ENCODE peak calls at places on chromosomes 11 and 22, in six cellular contexts. C, D, G, P, K and S are unnamed samples. For H3K4me1, the result is how much of the 10 kb centered on the place peaks cover.

GRCh38 chr22:17706451-17706900 is 67.8 kb downstream of the BID start:
- DNase-seq in C (peak), D (peak), G (no peak), P (peak), K (peak), S (peak)

GRCh38 chr11:68020575-68020974 is 9.9 kb upstream of the NDUFS8 start:
- DNase-seq in C (peak), D (no peak), G (no peak), P (peak), K (no peak), S (no peak)

GRCh38 chr11:115751244-115751643 is 247.0 kb upstream of the CADM1 start:
- DNase-seq in C (no peak), D (no peak), G (no peak), P (no peak), K (no peak), S (no peak)

GRCh38 chr11:73578786-73579185 is 19.1 kb downstream of the FAM168A start:
- DNase-seq in C (no peak), D (peak), G (no peak), P (no peak), K (no peak), S (no peak)

GRCh38 chr11:2387266-2387982 is 10.3 kb downstream of the CD81 start:
- DNase-seq in C (no peak), D (no peak), G (no peak), P (peak), K (no peak), S (no peak)

GRCh38 chr11:133530501-133530835 is 1.8 kb downstream of the OPCML start:
- DNase-seq in C (no peak), D (no peak), G (no peak), P (no peak), K (no peak), S (no peak)

GRCh38 chr22:38735465-38736256 is 20.1 kb downstream of the SUN2 start:
- DNase-seq in C (no peak), D (no peak), G (peak), P (no peak), K (no peak), S (no peak)

GRCh38 chr11:102564110-102564509 is 33.6 kb upstream of the MMP7 start:
- DNase-seq in C (no peak), D (peak), G (no peak), P (peak), K (no peak), S (no peak)

GRCh38 chr22:49203091-49203862 is 624.4 kb downstream of the BRD1 start:
- DNase-seq in C (no peak), D (no peak), G (no peak), P (no peak), K (no peak), S (no peak)

GRCh38 chr22:34971456-34971855 is 94.5 kb upstream of the ISX start:
- DNase-seq in C (no peak), D (no peak), G (no peak), P (no peak), K (no peak), S (no peak)

GRCh38 chr11:41116970-41117369 is 342.5 kb downstream of the LRRC4C start:
- DNase-seq in C (no peak), D (no peak), G (no peak), P (no peak), K (no peak), S (no peak)

GRCh38 chr11:6586434-6587359 is 16.7 kb downstream of the RRP8 start:
- DNase-seq in C (peak), D (no peak), G (no peak), P (no peak), K (peak), S (no peak)

GRCh38 chr22:25736378-25737011 is 5.5 kb upstream of the MYO18B start:
- DNase-seq in C (no peak), D (no peak), G (no peak), P (no peak), K (no peak), S (no peak)

GRCh38 chr22:33526434-33527107 is 393.7 kb downstream of the LARGE1 start:
- DNase-seq in C (no peak), D (no peak), G (no peak), P (no peak), K (no peak), S (no peak)

GRCh38 chr11:124867700-124868099 is 2.5 kb downstream of the ROBO3 start:
- DNase-seq in C (peak), D (no peak), G (no peak), P (peak), K (no peak), S (peak)

GRCh38 chr11:57335343-57336110 is at the start of gene SSRP1:
- DNase-seq in C (peak), D (peak), G (peak), P (peak), K (peak), S (peak)

GRCh38 chr11:91199866-91200265 is 977.0 kb upstream of the CHORDC1 start:
- DNase-seq in C (no peak), D (no peak), G (no peak), P (no peak), K (no peak), S (peak)

GRCh38 chr11:100581318-100581717 is 105.8 kb upstream of the ARHGAP42 start:
- DNase-seq in C (no peak), D (no peak), G (no peak), P (no peak), K (no peak), S (no peak)

GRCh38 chr11:12642040-12642439 is 32.2 kb upstream of the TEAD1 start:
- DNase-seq in C (no peak), D (no peak), G (no peak), P (peak), K (no peak), S (no peak)

GRCh38 chr11:61834278-61835004 is 6.3 kb downstream of the FADS2 start:
- DNase-seq in C (no peak), D (no peak), G (no peak), P (peak), K (peak), S (peak)

GRCh38 chr22:37604875-37605274 is 3.8 kb upstream of the GGA1 start:
- DNase-seq in C (no peak), D (peak), G (no peak), P (no peak), K (peak), S (no peak)

GRCh38 chr11:21933095-21933494 is 259.8 kb upstream of the ANO5 start:
- DNase-seq in C (no peak), D (no peak), G (no peak), P (no peak), K (no peak), S (no peak)

GRCh38 chr22:31876156-31877035 is 67.9 kb upstream of the YWHAH start:
- DNase-seq in C (no peak), D (no peak), G (no peak), P (no peak), K (no peak), S (peak)

GRCh38 chr22:31870890-31871289 is 73.4 kb upstream of the YWHAH start:
- DNase-seq in C (no peak), D (no peak), G (no peak), P (peak), K (no peak), S (no peak)

GRCh38 chr22:31874821-31875220 is 69.5 kb upstream of the YWHAH start:
- DNase-seq in C (no peak), D (no peak), G (no peak), P (no peak), K (no peak), S (no peak)

GRCh38 chr22:31871475-31871874 is 72.9 kb upstream of the YWHAH start:
- DNase-seq in C (no peak), D (no peak), G (no peak), P (no peak), K (no peak), S (no peak)

DNA sequence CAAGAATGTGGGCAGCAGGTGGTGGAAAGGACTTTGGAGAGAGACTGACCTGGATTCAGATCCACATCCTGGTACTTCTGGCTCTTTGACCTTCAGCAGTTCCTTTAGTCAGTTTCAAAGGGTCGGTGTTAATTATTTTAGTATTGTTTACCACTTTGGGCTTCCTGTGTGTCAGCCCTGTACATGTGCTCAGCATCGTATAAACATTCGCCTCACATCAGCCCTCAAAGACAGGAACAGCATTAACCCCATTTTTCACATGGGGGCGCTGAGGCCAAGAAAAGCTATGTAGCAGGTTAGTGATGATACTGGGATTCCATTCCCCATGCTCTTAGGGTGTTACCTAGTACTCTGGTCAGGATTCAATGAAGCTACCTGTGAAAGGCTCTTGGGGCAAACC is 72.1 kb upstream of the YWHAH start:
- DNase-seq in C (peak), D (no peak), G (no peak), P (no peak), K (no peak), S (no peak)
- TF ChIP-seq CTCF in C (peak), D (peak), G (no peak), P (no peak), K (no peak), S (peak)

GRCh38 chr22:19959043-19959586 is 17.5 kb upstream of the TXNRD2 start:
- DNase-seq in C (peak), D (no peak), G (peak), P (peak), K (peak), S (peak)
- H3K4me1 ChIP-seq in C (under half), D (under half), G (under half), P (under half), K (under half), S (under half)

GRCh38 chr11:77044886-77045285 is 10.7 kb downstream of the B3GNT6 start:
- DNase-seq in C (no peak), D (no peak), G (no peak), P (no peak), K (no peak), S (no peak)

GRCh38 chr11:77046060-77046501 is 11.9 kb downstream of the B3GNT6 start:
- DNase-seq in C (peak), D (no peak), G (peak), P (no peak), K (peak), S (peak)

GRCh38 chr11:77049081-77049480 is 14.9 kb downstream of the B3GNT6 start:
- DNase-seq in C (no peak), D (no peak), G (no peak), P (no peak), K (peak), S (no peak)

GRCh38 chr11:77044356-77044755 is 10.2 kb downstream of the B3GNT6 start:
- DNase-seq in C (no peak), D (no peak), G (no peak), P (no peak), K (no peak), S (no peak)

DNA sequence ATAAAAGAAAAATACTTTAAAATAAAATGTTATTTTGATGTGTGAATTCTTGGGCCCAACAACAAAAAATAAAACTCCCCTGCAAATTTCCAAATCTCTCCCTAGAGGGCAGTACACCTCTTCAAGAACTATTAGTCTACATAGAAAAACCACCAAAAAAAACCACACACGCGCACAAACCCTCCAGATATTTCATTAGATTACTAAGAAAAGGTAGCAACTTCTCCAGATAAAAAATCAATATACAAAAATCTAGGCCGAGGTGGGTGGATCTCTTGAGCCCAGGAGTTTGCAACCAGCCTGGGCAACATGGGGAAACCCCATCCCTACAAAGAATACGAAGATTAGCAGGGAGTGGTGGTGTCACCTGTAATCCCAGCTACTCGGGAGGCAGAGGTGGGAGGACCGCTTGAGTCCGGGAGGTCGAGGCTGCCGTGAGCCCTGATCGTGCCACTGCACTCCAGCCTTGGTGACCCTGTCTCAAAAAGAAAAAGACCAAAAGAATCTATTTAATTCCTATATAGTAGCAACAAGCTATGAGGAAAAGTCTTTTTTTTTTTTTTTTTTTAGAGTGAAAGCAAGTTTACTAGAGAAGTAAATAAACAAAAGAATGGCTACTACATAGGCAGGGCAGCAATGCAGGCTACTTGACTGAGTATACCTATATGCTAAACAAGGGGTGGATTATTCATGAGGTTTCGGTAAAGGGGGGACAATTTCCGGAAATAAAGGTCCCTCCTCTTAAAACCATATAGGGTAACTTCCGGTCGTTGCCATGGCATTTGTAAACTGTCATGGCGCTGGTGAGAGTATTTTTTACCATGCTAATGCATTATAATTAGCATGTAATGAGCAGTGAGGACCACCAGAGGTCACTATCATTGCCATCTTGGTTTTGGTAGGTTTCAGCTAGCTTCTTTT is 13.1 kb downstream of the B3GNT6 start:
- DNase-seq in C (peak), D (peak), G (peak), P (peak), K (peak), S (peak)
- H3K4me3 ChIP-seq in C (peak), D (peak), G (peak), P (peak), K (peak), S (peak)

GRCh38 chr22:50699754-50700386 is 27.2 kb downstream of the SHANK3 start:
- DNase-seq in C (peak), D (no peak), G (peak), P (no peak), K (no peak), S (no peak)
- TF ChIP-seq CTCF in C (peak), D (no peak), G (no peak), P (no peak), K (no peak), S (peak)

GRCh38 chr11:65919151-65920034 is at the start of gene DRAP1:
- DNase-seq in C (peak), D (peak), G (peak), P (peak), K (peak), S (peak)
- H3K4me1 ChIP-seq in C (under half), D (under half), G (under half), P (under half), K (under half), S (under half)

GRCh38 chr11:93952082-93952780 is 68.9 kb upstream of the HEPHL1 start:
- DNase-seq in C (no peak), D (no peak), G (no peak), P (no peak), K (no peak), S (no peak)

GRCh38 chr11:93959663-93960062 is 61.5 kb upstream of the HEPHL1 start:
- DNase-seq in C (no peak), D (no peak), G (no peak), P (no peak), K (no peak), S (no peak)

GRCh38 chr11:93963072-93963471 is 58.1 kb upstream of the HEPHL1 start:
- DNase-seq in C (no peak), D (peak), G (no peak), P (no peak), K (no peak), S (no peak)

GRCh38 chr11:93958991-93959390 is 62.2 kb upstream of the HEPHL1 start:
- DNase-seq in C (no peak), D (no peak), G (no peak), P (no peak), K (no peak), S (no peak)

GRCh38 chr11:93957553-93957952 is 63.6 kb upstream of the HEPHL1 start:
- DNase-seq in C (no peak), D (no peak), G (no peak), P (no peak), K (no peak), S (no peak)
- H3K4me3 ChIP-seq in C (no peak), D (no peak), G (no peak), P (no peak), K (no peak), S (no peak)

GRCh38 chr11:103682318-103683184 is 353.9 kb upstream of the DDI1 start:
- DNase-seq in C (peak), D (peak), G (peak), P (peak), K (peak), S (peak)
- TF ChIP-seq CTCF in C (peak), D (peak), G (peak), P (peak), K (peak), S (peak)

DNA sequence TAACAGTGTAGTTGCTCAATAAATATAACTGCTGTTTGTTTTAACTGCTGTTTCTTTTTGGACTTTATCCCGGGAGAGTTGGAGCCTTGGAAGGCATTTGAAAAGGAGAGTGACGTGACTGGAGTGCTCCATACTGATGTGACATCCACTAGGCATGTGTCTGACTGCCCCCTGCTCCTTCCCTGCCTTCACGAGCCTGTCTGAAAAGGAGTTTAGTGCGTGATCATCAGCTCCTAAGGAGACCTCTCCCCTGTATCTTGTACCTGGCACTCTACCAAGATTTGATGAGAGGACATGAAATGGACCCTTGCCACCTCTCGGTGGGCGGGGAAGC is 22.9 kb downstream of the ZBTB16 start:
- DNase-seq in C (no peak), D (no peak), G (no peak), P (no peak), K (peak), S (no peak)
- H3K4me1 ChIP-seq in C (under half), D (under half), G (under half), P (under half), K (under half), S (under half)

GRCh38 chr11:15775797-15776196 is 580.5 kb downstream of the SOX6 start:
- DNase-seq in C (no peak), D (no peak), G (no peak), P (no peak), K (no peak), S (no peak)

GRCh38 chr11:15774021-15774862 is 582.1 kb downstream of the SOX6 start:
- DNase-seq in C (no peak), D (no peak), G (no peak), P (no peak), K (no peak), S (no peak)

GRCh38 chr11:15770798-15771414 is 585.4 kb downstream of the SOX6 start:
- DNase-seq in C (peak), D (no peak), G (no peak), P (peak), K (peak), S (peak)

GRCh38 chr11:15775051-15775541 is 581.2 kb downstream of the SOX6 start:
- DNase-seq in C (peak), D (no peak), G (no peak), P (peak), K (no peak), S (no peak)

GRCh38 chr11:15773024-15773423 is 583.3 kb downstream of the SOX6 start:
- DNase-seq in C (peak), D (no peak), G (no peak), P (no peak), K (no peak), S (no peak)
- H3K4me3 ChIP-seq in C (no peak), D (no peak), G (no peak), P (no peak), K (no peak), S (no peak)

DNA sequence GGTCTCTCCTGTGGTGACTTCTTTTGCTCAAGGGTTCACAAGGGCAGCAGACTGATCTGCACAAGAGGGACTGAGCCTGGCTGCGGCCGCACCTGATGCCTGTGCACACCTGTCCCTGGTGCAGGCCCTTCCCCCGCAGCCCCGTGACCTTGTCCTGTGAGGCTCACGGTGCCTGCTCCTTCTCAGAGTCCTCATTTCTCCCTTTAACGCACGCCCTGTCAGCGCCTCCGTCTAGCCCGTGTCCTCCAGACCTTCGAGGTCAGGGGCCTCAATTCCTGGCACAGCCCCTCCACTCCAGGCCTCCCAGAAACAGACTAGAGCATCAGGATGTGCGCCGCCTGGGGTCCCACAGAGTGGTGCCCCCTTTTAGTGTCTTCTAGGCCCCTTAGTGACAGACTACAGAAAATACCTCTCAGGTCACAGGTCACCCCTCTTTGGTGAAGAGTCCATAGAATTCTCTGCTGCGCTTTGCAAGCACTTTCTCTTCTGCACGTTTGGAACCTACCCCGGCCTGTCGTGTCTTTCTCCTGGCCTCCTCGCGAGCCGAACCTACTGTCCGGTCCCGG is 1.0 kb upstream of the DRD4 start:
- DNase-seq in C (no peak), D (no peak), G (no peak), P (no peak), K (no peak), S (no peak)
- TF ChIP-seq CTCF in C (no peak), D (no peak), G (no peak), P (no peak), K (no peak), S (no peak)